ENCODE peak calls at places on chromosome 5, in ten cellular contexts. L, R, U, F, G, J, H, W, M and I are unnamed samples.

GRCh38 chr5:179668404-179668803 is 12.4 kb downstream of the CBY3 start:
- DNase-seq in L (peak), G (peak), W (peak), H (peak), M (peak), F (peak), U (no peak), J (no peak), R (no peak), I (peak)

GRCh38 chr5:54745599-54745998 is 228.0 kb downstream of the SNX18 start:
- DNase-seq in W (no peak), L (no peak), R (no peak), G (no peak), H (no peak), M (no peak), U (no peak), F (no peak), J (no peak), I (no peak)

GRCh38 chr5:158958048-158958994 is 141.4 kb downstream of the EBF1 start:
- DNase-seq in W (no peak), H (no peak), L (no peak), U (no peak), M (no peak), J (no peak), R (no peak), F (peak), G (no peak), I (no peak)

GRCh38 chr5:150255659-150256415 is 33.7 kb downstream of the CAMK2A start:
- DNase-seq in H (no peak), L (no peak), M (no peak), J (no peak), F (peak), U (no peak), W (no peak), R (no peak), G (no peak), I (no peak)

GRCh38 chr5:139014726-139015125 is 139.6 kb upstream of the LRRTM2 start:
- DNase-seq in R (no peak), L (no peak), M (no peak), F (peak), G (peak), W (no peak), U (no peak), J (no peak), H (peak), I (no peak)

GRCh38 chr5:133451926-133452325 is 160.4 kb downstream of the FSTL4 start:
- DNase-seq in H (no peak), M (no peak), W (no peak), G (no peak), J (no peak), R (no peak), U (no peak), L (no peak), F (no peak), I (no peak)

GRCh38 chr5:158320178-158320674 is 461.3 kb upstream of the CLINT1 start:
- DNase-seq in W (no peak), M (no peak), J (no peak), R (no peak), G (no peak), U (no peak), F (no peak), L (no peak), H (no peak), I (no peak)

GRCh38 chr5:166720026-166720425 is 1571.4 kb upstream of the WWC1 start:
- DNase-seq in F (no peak), M (no peak), H (no peak), U (no peak), G (no peak), J (no peak), R (no peak), L (no peak), W (no peak), I (no peak)

GRCh38 chr5:167644619-167645018 is 646.8 kb upstream of the WWC1 start:
- DNase-seq in R (no peak), H (peak), U (no peak), F (peak), J (no peak), L (no peak), M (no peak), G (peak), W (no peak), I (no peak)

GRCh38 chr5:169876376-169876775 is 103.9 kb downstream of the INSYN2B start:
- DNase-seq in L (no peak), R (no peak), G (peak), J (no peak), U (no peak), H (no peak), M (no peak), W (no peak), F (peak), I (no peak)

GRCh38 chr5:79816014-79816413 is 126.4 kb downstream of the CMYA5 start:
- DNase-seq in J (no peak), U (no peak), L (no peak), G (no peak), M (no peak), R (no peak), H (no peak), F (no peak), W (no peak), I (no peak)

GRCh38 chr5:122756263-122756911 is 18.5 kb upstream of the SNX2 start:
- DNase-seq in W (no peak), J (no peak), F (peak), L (no peak), R (no peak), H (no peak), M (no peak), G (peak), U (no peak), I (no peak)

GRCh38 chr5:81269751-81270686 is 31.4 kb upstream of the ZCCHC9 start:
- DNase-seq in U (no peak), J (no peak), W (no peak), L (no peak), M (no peak), R (no peak), H (no peak), G (no peak), F (no peak), I (no peak)

DNA sequence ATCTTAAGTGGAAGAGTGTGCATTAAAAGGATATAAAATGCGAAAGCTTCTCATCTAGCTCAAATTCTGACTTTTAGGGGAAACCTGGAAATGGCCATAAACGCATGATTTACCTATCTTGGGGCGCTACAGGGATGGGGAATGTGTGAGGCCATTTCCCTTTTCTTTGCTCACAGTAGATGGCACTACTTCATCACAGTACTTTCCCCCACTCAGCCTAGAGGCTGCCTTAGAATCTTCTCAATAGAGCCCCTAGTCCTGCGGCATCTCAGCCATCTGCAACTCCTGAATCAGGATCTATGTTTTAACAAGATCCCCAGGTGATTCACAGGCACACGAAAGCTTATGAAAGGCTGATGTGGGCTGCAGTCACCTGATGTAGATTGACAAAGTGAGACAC is 110.8 kb downstream of the LHFPL2 start:
- DNase-seq in L (no peak), F (peak), H (peak), U (no peak), R (no peak), W (no peak), M (no peak), G (peak), J (no peak), I (no peak)
- H3K27ac ChIP-seq in L (no peak), F (no peak), H (peak), U (no peak), R (no peak), W (no peak), M (no peak), G (no peak), J (peak), I (no peak)

GRCh38 chr5:61289241-61289640 is 42.8 kb upstream of the ZSWIM6 start:
- DNase-seq in H (no peak), F (no peak), G (no peak), U (no peak), L (no peak), W (no peak), M (no peak), J (no peak), R (no peak), I (no peak)

GRCh38 chr5:61290815-61291214 is 41.2 kb upstream of the ZSWIM6 start:
- DNase-seq in U (no peak), H (peak), W (no peak), G (peak), M (peak), F (no peak), J (no peak), L (no peak), R (no peak), I (peak)

GRCh38 chr5:61289669-61290363 is 42.2 kb upstream of the ZSWIM6 start:
- DNase-seq in F (no peak), U (no peak), J (no peak), L (no peak), W (no peak), G (no peak), M (no peak), H (no peak), R (no peak), I (no peak)

GRCh38 chr5:61283480-61283879 is 48.6 kb upstream of the ZSWIM6 start:
- DNase-seq in L (no peak), M (no peak), U (no peak), J (no peak), F (no peak), R (no peak), G (no peak), W (no peak), H (no peak), I (no peak)

GRCh38 chr5:61286446-61287132 is 45.5 kb upstream of the ZSWIM6 start:
- DNase-seq in U (no peak), F (peak), W (no peak), H (no peak), L (no peak), J (no peak), G (peak), M (no peak), R (no peak), I (no peak)
- H3K27ac ChIP-seq in U (no peak), F (peak), W (no peak), H (no peak), L (no peak), J (no peak), G (peak), M (no peak), R (no peak), I (no peak)

DNA sequence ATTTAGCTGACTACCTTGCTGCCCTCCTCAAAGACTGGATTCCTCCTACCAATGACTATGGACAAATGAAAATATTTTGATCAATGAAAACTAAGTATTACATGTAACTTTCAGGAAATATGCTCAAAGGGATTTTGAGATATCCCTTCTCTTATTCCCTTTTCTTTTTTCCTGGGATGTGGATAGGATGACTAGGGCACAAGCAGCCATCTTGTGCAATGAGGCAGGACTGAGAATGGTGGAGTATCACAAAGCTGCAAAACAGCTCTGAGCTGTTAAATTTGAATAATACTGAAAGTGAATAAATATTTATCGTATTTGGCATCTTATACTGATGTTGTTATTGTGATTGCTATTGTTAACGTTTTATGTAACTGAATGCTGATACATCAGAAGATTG is 333.1 kb upstream of the NUDT12 start:
- DNase-seq in U (no peak), G (no peak), F (no peak), M (no peak), W (no peak), L (no peak), H (no peak), R (no peak), J (no peak), I (no peak)
- H3K27ac ChIP-seq in U (no peak), G (no peak), F (no peak), M (no peak), W (no peak), L (no peak), H (no peak), R (no peak), J (no peak), I (no peak)

DNA sequence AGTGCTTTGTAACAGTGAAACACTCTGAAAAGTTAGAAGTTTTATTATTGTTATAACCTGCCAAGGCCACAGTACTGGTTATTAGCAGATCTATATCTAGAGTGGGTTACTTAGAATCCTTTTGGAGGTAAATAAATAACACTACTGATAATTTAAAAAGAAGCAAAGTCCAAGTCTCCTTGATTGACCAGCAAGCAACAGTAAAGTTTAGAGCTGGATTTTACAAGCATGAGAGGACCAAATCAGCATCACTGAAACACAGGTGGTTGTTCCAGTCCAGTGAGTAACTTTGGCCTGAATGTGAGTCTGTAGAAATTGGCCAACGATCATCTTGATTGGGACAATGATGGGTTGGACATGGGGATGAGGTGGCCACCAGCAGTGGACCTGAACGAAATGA is 77.2 kb upstream of the AGXT2 start:
- DNase-seq in L (no peak), U (no peak), M (no peak), H (no peak), R (no peak), W (no peak), G (no peak), F (no peak), J (no peak), I (no peak)
- H3K27ac ChIP-seq in L (no peak), U (no peak), M (no peak), H (no peak), R (no peak), W (no peak), G (no peak), F (no peak), J (no peak), I (no peak)

GRCh38 chr5:98492258-98492657 is 281.2 kb upstream of the RGMB start:
- DNase-seq in J (no peak), M (no peak), W (no peak), R (no peak), H (no peak), U (no peak), F (peak), G (no peak), L (no peak), I (no peak)
- H3K27ac ChIP-seq in J (no peak), M (no peak), W (no peak), R (no peak), H (no peak), U (no peak), F (no peak), G (no peak), L (no peak), I (no peak)